ENCODE peak calls at places on chromosomes 16 and 17, in six cellular contexts. O is naive thymus-derived CD4-positive, alpha-beta T cell; T is esophagus squamous epithelium; K is tibial artery; I is IMR-90; V is AG04450. X is an unnamed sample.

GRCh38 chr17:78839762-78840529 is 668 bp downstream of the USP36 start:
- DNase-seq in O (peak; percentile 56), T (no peak), K (peak; percentile 34), I (peak; percentile 76), V (no peak), X (no peak)

GRCh38 chr17:28372203-28372944 is 880 bp downstream of the SARM1 start:
- DNase-seq in O (no peak), T (no peak), K (no peak), I (peak; percentile 30), V (no peak), X (no peak)

GRCh38 chr16:49495596-49496355 is 122.2 kb downstream of the C16orf78 start:
- DNase-seq in O (no peak), T (no peak), K (no peak), I (no peak), V (no peak), X (peak; percentile 8)

GRCh38 chr17:70775667-70776066 is 606.3 kb downstream of the KCNJ2 start:
- DNase-seq in O (no peak), T (no peak), K (no peak), I (no peak), V (no peak), X (no peak)

GRCh38 chr17:68777243-68777855 is 176.2 kb upstream of the FAM20A start:
- DNase-seq in O (peak; percentile 21), T (no peak), K (peak; percentile 57), I (peak; percentile 67), V (peak; percentile 36), X (peak; percentile 33)

GRCh38 chr17:78532922-78533640 is 44.1 kb downstream of the DNAH17 start:
- DNase-seq in O (no peak), T (no peak), K (no peak), I (peak; percentile 68), V (no peak), X (no peak)

GRCh38 chr16:25051446-25052160 is 36.4 kb upstream of the ARHGAP17 start:
- DNase-seq in O (no peak), T (no peak), K (no peak), I (peak; percentile 84), V (no peak), X (no peak)

GRCh38 chr16:19114359-19115147 is 789 bp downstream of the ITPRIPL2 start:
- DNase-seq in O (no peak), T (no peak), K (peak; percentile 73), I (peak; percentile 68), V (no peak), X (peak; percentile 30)

GRCh38 chr16:50591800-50592771 is 43.9 kb downstream of the NKD1 start:
- DNase-seq in O (no peak), T (no peak), K (peak; percentile 78), I (no peak), V (no peak), X (peak; percentile 86)

GRCh38 chr17:45130640-45131293 is 1.5 kb downstream of the PLCD3 start:
- DNase-seq in O (no peak), T (no peak), K (no peak), I (no peak), V (no peak), X (no peak)

GRCh38 chr16:74773431-74774222 is 993 bp downstream of the FA2H start:
- DNase-seq in O (no peak), T (no peak), K (no peak), I (no peak), V (no peak), X (no peak)

GRCh38 chr16:56984639-56985038 is 4.7 kb upstream of the NLRC5 start:
- DNase-seq in O (no peak), T (no peak), K (no peak), I (no peak), V (no peak), X (no peak)

GRCh38 chr17:39175695-39176093 is 9.7 kb upstream of the ARL5C start:
- DNase-seq in O (no peak), T (no peak), K (no peak), I (no peak), V (no peak), X (no peak)

GRCh38 chr17:68955181-68955841 is at the start of gene ABCA8:
- DNase-seq in O (no peak), T (no peak), K (peak; percentile 40), I (peak; percentile 58), V (peak; percentile 13), X (no peak)

GRCh38 chr16:71737501-71737900 is 13.0 kb upstream of the PHLPP2 start:
- DNase-seq in O (no peak), T (no peak), K (no peak), I (no peak), V (no peak), X (no peak)

GRCh38 chr17:72353502-72353901 is 232.7 kb downstream of the SOX9 start:
- DNase-seq in O (no peak), T (no peak), K (no peak), I (no peak), V (no peak), X (no peak)

GRCh38 chr17:15398736-15399331 is 57.4 kb upstream of the TEKT3 start:
- DNase-seq in O (no peak), T (no peak), K (no peak), I (peak; percentile 74), V (no peak), X (no peak)

GRCh38 chr17:39461911-39462641 is 790 bp downstream of the CDK12 start:
- DNase-seq in O (peak; percentile 27), T (no peak), K (peak; percentile 31), I (peak; percentile 58), V (no peak), X (peak; percentile 48)

GRCh38 chr17:7034955-7035590 is 742 bp upstream of the SLC16A13 start:
- DNase-seq in O (peak; percentile 59), T (no peak), K (no peak), I (no peak), V (no peak), X (no peak)

GRCh38 chr17:33936764-33937163 is 318.3 kb upstream of the CCL2 start:
- DNase-seq in O (no peak), T (no peak), K (no peak), I (no peak), V (no peak), X (no peak)

GRCh38 chr17:31726980-31727427 is 132.0 kb downstream of the COPRS start:
- DNase-seq in O (no peak), T (no peak), K (no peak), I (peak; percentile 81), V (no peak), X (no peak)

GRCh38 chr16:7597677-7598076 is 265.0 kb downstream of the RBFOX1 start:
- DNase-seq in O (no peak), T (no peak), K (no peak), I (no peak), V (no peak), X (no peak)

GRCh38 chr16:1865902-1866690 is 5.9 kb downstream of the MEIOB start:
- DNase-seq in O (no peak), T (no peak), K (no peak), I (no peak), V (no peak), X (no peak)

GRCh38 chr17:49557204-49558024 is 18.3 kb upstream of the NXPH3 start:
- DNase-seq in O (peak; percentile 28), T (no peak), K (no peak), I (peak; percentile 46), V (no peak), X (no peak)

GRCh38 chr16:72858611-72859493 is 189.1 kb downstream of the ZFHX3 start:
- DNase-seq in O (no peak), T (no peak), K (peak; percentile 67), I (peak; percentile 64), V (no peak), X (no peak)

DNA sequence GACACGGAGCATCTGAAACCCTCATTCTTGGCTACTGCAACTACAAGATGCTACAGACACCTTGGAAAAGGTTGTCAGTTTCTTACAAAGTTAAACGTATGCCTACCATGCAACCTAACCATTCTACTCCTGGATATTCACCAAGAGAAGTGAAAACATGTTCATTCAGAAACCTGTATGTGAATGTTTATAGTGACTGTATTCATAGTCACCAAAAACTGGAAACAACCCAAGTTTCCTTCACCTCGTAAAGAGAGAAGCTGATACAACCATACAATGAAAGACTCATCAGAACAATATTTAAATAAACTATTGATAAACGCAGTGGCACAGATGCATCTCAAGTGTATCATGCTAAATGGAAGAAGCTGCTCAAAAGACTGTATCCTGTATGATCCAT is 55.4 kb upstream of the CHMP6 start:
- DNase-seq in O (no peak), T (no peak), K (no peak), I (peak; percentile 55), V (no peak), X (no peak)
- H3K4me3 ChIP-seq in O (no peak overlapping the region), T (no peak overlapping the region), K (no peak overlapping the region), I (no peak overlapping the region), V (no peak overlapping the region), X (no peak overlapping the region)

DNA sequence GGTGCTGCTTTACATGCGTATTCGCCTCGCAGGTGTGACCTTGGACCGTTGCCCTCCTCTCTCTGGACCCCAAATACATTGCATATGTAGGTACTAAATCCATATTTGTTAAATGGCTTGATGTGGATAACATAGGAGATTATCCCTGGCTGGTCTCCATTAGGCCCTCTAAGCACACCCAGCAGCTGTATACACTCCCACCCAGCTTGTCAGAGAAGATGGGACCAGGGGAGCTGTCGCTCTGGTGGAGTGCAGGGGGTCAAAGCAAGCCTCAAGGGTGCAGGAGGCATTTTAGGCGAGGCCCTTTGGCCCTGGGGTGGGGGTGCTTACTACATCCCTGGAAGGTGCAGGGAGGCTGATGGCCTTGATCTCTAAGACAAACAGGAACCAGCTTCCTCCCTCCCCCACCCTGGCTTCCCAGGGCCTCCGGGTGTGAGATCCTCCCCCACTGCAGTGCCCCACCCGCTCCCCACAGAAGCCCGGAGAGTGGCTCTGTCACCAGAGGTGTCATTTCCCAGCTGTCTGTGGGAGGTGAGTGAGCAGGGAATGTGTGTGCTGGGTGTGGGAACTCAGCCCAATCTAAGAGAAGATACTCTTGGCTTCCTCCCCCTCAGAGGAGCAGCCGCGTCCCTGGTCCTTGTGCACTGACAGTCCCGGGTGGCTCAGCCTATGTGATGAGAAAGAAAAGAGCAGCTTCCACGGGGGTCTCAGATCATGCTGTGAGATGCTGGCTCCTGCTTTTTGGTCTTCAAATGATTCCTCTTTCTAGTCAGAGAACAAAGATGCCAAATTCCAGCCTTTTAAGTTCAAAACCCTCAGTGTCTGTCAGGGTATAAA is 1.4 kb upstream of the VAMP2 start:
- DNase-seq in O (peak; percentile 71), T (no peak), K (peak; percentile 79), I (peak; percentile 59), V (no peak), X (peak; percentile 67)
- H3K4me3 ChIP-seq in O (peak overlapping the region; percentile 72), T (no peak overlapping the region), K (no peak overlapping the region), I (no peak overlapping the region), V (no peak overlapping the region), X (no peak overlapping the region)

GRCh38 chr16:89257281-89257731 is 39.8 kb downstream of the ZNF778 start:
- DNase-seq in O (no peak), T (no peak), K (no peak), I (no peak), V (no peak), X (peak; percentile 53)

GRCh38 chr16:89253548-89254287 is 36.2 kb downstream of the ZNF778 start:
- DNase-seq in O (no peak), T (no peak), K (no peak), I (no peak), V (no peak), X (no peak)

GRCh38 chr16:89256651-89257254 is 39.2 kb downstream of the ZNF778 start:
- DNase-seq in O (peak; percentile 71), T (no peak), K (peak; percentile 45), I (peak; percentile 63), V (no peak), X (peak; percentile 72)

GRCh38 chr16:89261691-89262563 is 44.4 kb downstream of the ZNF778 start:
- DNase-seq in O (no peak), T (no peak), K (no peak), I (peak; percentile 13), V (no peak), X (no peak)

GRCh38 chr16:89257757-89258465 is 40.4 kb downstream of the ZNF778 start:
- DNase-seq in O (no peak), T (no peak), K (no peak), I (no peak), V (no peak), X (no peak)
- H3K4me3 ChIP-seq in O (no peak overlapping the region), T (peak overlapping the region; percentile 46), K (no peak overlapping the region), I (peak overlapping the region; percentile 32), V (peak overlapping the region; percentile 57), X (peak overlapping the region; percentile 34)

GRCh38 chr17:36482611-36483504 is 3.6 kb upstream of the ZNHIT3 start:
- DNase-seq in O (peak; percentile 67), T (no peak), K (peak; percentile 73), I (peak; percentile 71), V (peak; percentile 38), X (peak; percentile 80)
- H3K4me3 ChIP-seq in O (peak overlapping the region; percentile 59), T (peak overlapping the region; percentile 51), K (peak overlapping the region; percentile 40), I (peak overlapping the region; percentile 17), V (peak overlapping the region; percentile 40), X (peak overlapping the region; percentile 59)

X was measured in dorsolateral prefrontal cortex.